ENCODE peak calls at places on chromosomes 12 and 14, in six cellular contexts. E is activated CD4-positive, alpha-beta T cell treated with anti-CD3 and anti-CD28 coated beads, Interleukin-2, amount 50 U/mL, for 4 hours; R is fibroblast of the conjunctiva; V is IMR-90; U is T-cell; C is non-pigmented ciliary epithelial cell. F is an unnamed sample.

GRCh38 chr14:91258021-91258618 is 13.6 kb upstream of the GPR68 start:
- DNase-seq in E (no peak), R (no peak), V (peak; percentile 12), U (no peak), C (no peak), F (peak; percentile 95)

GRCh38 chr12:51923506-51924365 is 16.4 kb downstream of the ACVRL1 start:
- DNase-seq in E (peak; percentile 52), R (no peak), V (no peak), U (peak; percentile 49), C (no peak), F (no peak)

GRCh38 chr12:85155791-85156190 is 119.6 kb downstream of the LRRIQ1 start:
- DNase-seq in E (no peak), R (peak; percentile 67), V (no peak), U (no peak), C (peak; percentile 13), F (no peak)

GRCh38 chr12:92034858-92035401 is 110.7 kb downstream of the BTG1 start:
- DNase-seq in E (peak; percentile 15), R (peak; percentile 76), V (peak; percentile 91), U (peak; percentile 57), C (no peak), F (peak; percentile 88)

GRCh38 chr12:61916856-61917255 is 343.3 kb upstream of the USP15 start:
- DNase-seq in E (no peak), R (no peak), V (no peak), U (no peak), C (no peak), F (no peak)

GRCh38 chr14:94412671-94413638 is 24.6 kb upstream of the SERPINA1 start:
- DNase-seq in E (no peak), R (no peak), V (no peak), U (no peak), C (no peak), F (no peak)

GRCh38 chr12:3172124-3173007 is 95.2 kb downstream of the TSPAN9 start:
- DNase-seq in E (no peak), R (no peak), V (no peak), U (no peak), C (no peak), F (no peak)

GRCh38 chr14:100755649-100756048 is 29.0 kb downstream of the DLK1 start:
- DNase-seq in E (no peak), R (no peak), V (peak; percentile 36), U (no peak), C (no peak), F (peak; percentile 45)

GRCh38 chr12:129540249-129540648 is 363.6 kb downstream of the TMEM132D start:
- DNase-seq in E (no peak), R (no peak), V (no peak), U (no peak), C (no peak), F (no peak)

GRCh38 chr14:85702937-85703336 is 173.0 kb downstream of the FLRT2 start:
- DNase-seq in E (no peak), R (peak; percentile 42), V (peak; percentile 44), U (no peak), C (peak; percentile 24), F (no peak)

GRCh38 chr14:88463318-88463717 is 77.9 kb downstream of the SPATA7 start:
- DNase-seq in E (no peak), R (no peak), V (no peak), U (no peak), C (no peak), F (no peak)

GRCh38 chr12:65533177-65533883 is 254.8 kb downstream of the MSRB3 start:
- DNase-seq in E (no peak), R (no peak), V (peak; percentile 52), U (no peak), C (no peak), F (no peak)

GRCh38 chr14:92489394-92490238 is 24.0 kb upstream of the RIN3 start:
- DNase-seq in E (no peak), R (no peak), V (no peak), U (no peak), C (no peak), F (no peak)

GRCh38 chr12:28278960-28279359 is 88.7 kb downstream of the CCDC91 start:
- DNase-seq in E (no peak), R (no peak), V (no peak), U (no peak), C (no peak), F (no peak)

GRCh38 chr12:100593490-100593889 is 20.0 kb downstream of the GAS2L3 start:
- DNase-seq in E (no peak), R (no peak), V (no peak), U (no peak), C (no peak), F (no peak)

GRCh38 chr12:130423991-130424857 is 86.5 kb downstream of the PIWIL1 start:
- DNase-seq in E (no peak), R (no peak), V (no peak), U (no peak), C (no peak), F (no peak)

GRCh38 chr14:23465261-23465660 is 4.2 kb upstream of the NGDN start:
- DNase-seq in E (no peak), R (no peak), V (no peak), U (no peak), C (no peak), F (no peak)

GRCh38 chr12:84875241-84875640 is 37.4 kb downstream of the SLC6A15 start:
- DNase-seq in E (no peak), R (no peak), V (no peak), U (no peak), C (no peak), F (no peak)

GRCh38 chr12:77218278-77218677 is 152.9 kb upstream of the E2F7 start:
- DNase-seq in E (no peak), R (no peak), V (no peak), U (no peak), C (no peak), F (no peak)

GRCh38 chr12:122955151-122955550 is 11.1 kb downstream of the ABCB9 start:
- DNase-seq in E (no peak), R (no peak), V (no peak), U (no peak), C (no peak), F (no peak)

GRCh38 chr12:63079791-63080395 is 71.1 kb downstream of the AVPR1A start:
- DNase-seq in E (no peak), R (no peak), V (no peak), U (no peak), C (no peak), F (no peak)

GRCh38 chr12:47282206-47282605 is 202.4 kb upstream of the AMIGO2 start:
- DNase-seq in E (no peak), R (no peak), V (peak; percentile 67), U (no peak), C (no peak), F (no peak)

GRCh38 chr12:45725631-45726593 is 3.6 kb upstream of the ARID2 start:
- DNase-seq in E (no peak), R (no peak), V (peak; percentile 51), U (peak; percentile 34), C (no peak), F (no peak)

GRCh38 chr14:96511146-96511545 is 9.0 kb downstream of the PAPOLA start:
- DNase-seq in E (no peak), R (no peak), V (no peak), U (no peak), C (no peak), F (no peak)

GRCh38 chr12:80187660-80188090 is 88.3 kb downstream of the OTOGL start:
- DNase-seq in E (no peak), R (no peak), V (peak; percentile 41), U (no peak), C (no peak), F (no peak)

F was measured in epithelial cell of prostate.